ENCODE peak calls at places on chromosomes 12 and 14, in eight cellular contexts. One of them, this sample, is unnamed.

GRCh38 chr14:91511014-91511466 is 930 bp upstream of the PPP4R3A start:
- DNase-seq in CD4-positive, alpha-beta memory T cell: no peak
- DNase-seq in NCI-H1092: no peak
- DNase-seq in stimulated activated CD8-positive, alpha-beta memory T cell treated with anti-CD3 and anti-CD28 coated beads, Interleukin-15, amount 100 ng/mL, for 48 hours: no peak
- DNase-seq in G401: peak; percentile 55
- DNase-seq in hepatocyte: no peak
- DNase-seq in psoas muscle: no peak
- DNase-seq in NCI-H526 treated with DMSO at 0.1 percent for 48 hours: no peak
- DNase-seq in this sample: no peak

GRCh38 chr12:43805149-43805856 is 814 bp downstream of the TWF1 start:
- DNase-seq in CD4-positive, alpha-beta memory T cell: peak; percentile 28
- DNase-seq in NCI-H1092: no peak
- DNase-seq in stimulated activated CD8-positive, alpha-beta memory T cell treated with anti-CD3 and anti-CD28 coated beads, Interleukin-15, amount 100 ng/mL, for 48 hours: no peak
- DNase-seq in G401: no peak
- DNase-seq in hepatocyte: no peak
- DNase-seq in psoas muscle: no peak
- DNase-seq in NCI-H526 treated with DMSO at 0.1 percent for 48 hours: peak; percentile 60
- DNase-seq in this sample: peak; percentile 17

GRCh38 chr14:62162998-62163589 is 400.9 kb downstream of the SNAPC1 start:
- DNase-seq in CD4-positive, alpha-beta memory T cell: peak; percentile 8
- DNase-seq in NCI-H1092: peak; percentile 45
- DNase-seq in stimulated activated CD8-positive, alpha-beta memory T cell treated with anti-CD3 and anti-CD28 coated beads, Interleukin-15, amount 100 ng/mL, for 48 hours: no peak
- DNase-seq in G401: peak; percentile 58
- DNase-seq in hepatocyte: peak; percentile 64
- DNase-seq in psoas muscle: no peak
- DNase-seq in NCI-H526 treated with DMSO at 0.1 percent for 48 hours: no peak
- DNase-seq in this sample: peak; percentile 46

GRCh38 chr12:117054279-117054678 is 44.9 kb downstream of the TESC start:
- DNase-seq in CD4-positive, alpha-beta memory T cell: no peak
- DNase-seq in NCI-H1092: no peak
- DNase-seq in stimulated activated CD8-positive, alpha-beta memory T cell treated with anti-CD3 and anti-CD28 coated beads, Interleukin-15, amount 100 ng/mL, for 48 hours: no peak
- DNase-seq in G401: no peak
- DNase-seq in hepatocyte: no peak
- DNase-seq in psoas muscle: no peak
- DNase-seq in NCI-H526 treated with DMSO at 0.1 percent for 48 hours: no peak
- DNase-seq in this sample: no peak

GRCh38 chr12:32100361-32100760 is 6.3 kb upstream of the BICD1 start:
- DNase-seq in CD4-positive, alpha-beta memory T cell: no peak
- DNase-seq in NCI-H1092: no peak
- DNase-seq in stimulated activated CD8-positive, alpha-beta memory T cell treated with anti-CD3 and anti-CD28 coated beads, Interleukin-15, amount 100 ng/mL, for 48 hours: no peak
- DNase-seq in G401: no peak
- DNase-seq in hepatocyte: no peak
- DNase-seq in psoas muscle: no peak
- DNase-seq in NCI-H526 treated with DMSO at 0.1 percent for 48 hours: no peak
- DNase-seq in this sample: no peak

GRCh38 chr14:104697892-104698583 is 8.6 kb downstream of the INF2 start:
- DNase-seq in CD4-positive, alpha-beta memory T cell: no peak
- DNase-seq in NCI-H1092: no peak
- DNase-seq in stimulated activated CD8-positive, alpha-beta memory T cell treated with anti-CD3 and anti-CD28 coated beads, Interleukin-15, amount 100 ng/mL, for 48 hours: no peak
- DNase-seq in G401: no peak
- DNase-seq in hepatocyte: no peak
- DNase-seq in psoas muscle: no peak
- DNase-seq in NCI-H526 treated with DMSO at 0.1 percent for 48 hours: no peak
- DNase-seq in this sample: no peak

GRCh38 chr12:78600541-78600940 is 264.0 kb upstream of the SYT1 start:
- DNase-seq in CD4-positive, alpha-beta memory T cell: no peak
- DNase-seq in NCI-H1092: no peak
- DNase-seq in stimulated activated CD8-positive, alpha-beta memory T cell treated with anti-CD3 and anti-CD28 coated beads, Interleukin-15, amount 100 ng/mL, for 48 hours: no peak
- DNase-seq in G401: peak; percentile 92
- DNase-seq in hepatocyte: no peak
- DNase-seq in psoas muscle: no peak
- DNase-seq in NCI-H526 treated with DMSO at 0.1 percent for 48 hours: no peak
- DNase-seq in this sample: no peak

GRCh38 chr14:106872619-106873446 is 1346.5 kb downstream of the TMEM121 start:
- DNase-seq in CD4-positive, alpha-beta memory T cell: peak; percentile 75
- DNase-seq in NCI-H1092: peak; percentile 53
- DNase-seq in stimulated activated CD8-positive, alpha-beta memory T cell treated with anti-CD3 and anti-CD28 coated beads, Interleukin-15, amount 100 ng/mL, for 48 hours: peak; percentile 87
- DNase-seq in G401: peak; percentile 3
- DNase-seq in hepatocyte: no peak
- DNase-seq in psoas muscle: peak; percentile 48
- DNase-seq in NCI-H526 treated with DMSO at 0.1 percent for 48 hours: peak; percentile 96
- DNase-seq in this sample: peak; percentile 94

GRCh38 chr14:97838986-97839385 is 1041.8 kb downstream of the VRK1 start:
- DNase-seq in CD4-positive, alpha-beta memory T cell: no peak
- DNase-seq in NCI-H1092: no peak
- DNase-seq in stimulated activated CD8-positive, alpha-beta memory T cell treated with anti-CD3 and anti-CD28 coated beads, Interleukin-15, amount 100 ng/mL, for 48 hours: no peak
- DNase-seq in G401: no peak
- DNase-seq in hepatocyte: no peak
- DNase-seq in psoas muscle: no peak
- DNase-seq in NCI-H526 treated with DMSO at 0.1 percent for 48 hours: no peak
- DNase-seq in this sample: no peak

GRCh38 chr14:75044322-75044721 is 6.9 kb downstream of the MLH3 start:
- DNase-seq in CD4-positive, alpha-beta memory T cell: no peak
- DNase-seq in NCI-H1092: no peak
- DNase-seq in stimulated activated CD8-positive, alpha-beta memory T cell treated with anti-CD3 and anti-CD28 coated beads, Interleukin-15, amount 100 ng/mL, for 48 hours: no peak
- DNase-seq in G401: no peak
- DNase-seq in hepatocyte: no peak
- DNase-seq in psoas muscle: no peak
- DNase-seq in NCI-H526 treated with DMSO at 0.1 percent for 48 hours: no peak
- DNase-seq in this sample: peak; percentile 59

GRCh38 chr14:94462763-94463572 is 10.4 kb upstream of the SERPINA11 start:
- DNase-seq in CD4-positive, alpha-beta memory T cell: no peak
- DNase-seq in NCI-H1092: no peak
- DNase-seq in stimulated activated CD8-positive, alpha-beta memory T cell treated with anti-CD3 and anti-CD28 coated beads, Interleukin-15, amount 100 ng/mL, for 48 hours: no peak
- DNase-seq in G401: no peak
- DNase-seq in hepatocyte: no peak
- DNase-seq in psoas muscle: no peak
- DNase-seq in NCI-H526 treated with DMSO at 0.1 percent for 48 hours: no peak
- DNase-seq in this sample: no peak

This sample was measured in kidney tubule cell.